ENCODE peak calls at places on chromosomes 13 and 19, in four cellular contexts. P is heart right ventricle, N is WERI-Rb-1, H is PC-3. S is an unnamed sample.
A peak's percentile ranks its signal among the peaks of the same experiment; 100 is the strongest.

GRCh38 chr13:37869756-37870488 is at the start of gene TRPC4:
- DNase-seq in P (peak; percentile 33), H (peak; percentile 54), N (peak; percentile 64), S (no peak)

GRCh38 chr13:29674532-29674931 is 79.0 kb upstream of the SLC7A1 start:
- DNase-seq in N (no peak), H (peak; percentile 30), P (no peak), S (no peak)

GRCh38 chr19:14055396-14055795 is 6.5 kb downstream of the PALM3 start:
- DNase-seq in P (no peak), H (no peak), N (no peak), S (no peak)

GRCh38 chr13:20964904-20965303 is 62.4 kb upstream of the XPO4 start:
- DNase-seq in N (no peak), H (no peak), P (no peak), S (no peak)

GRCh38 chr13:113491418-113491883 is 940 bp upstream of the DCUN1D2 start:
- DNase-seq in H (peak; percentile 11), N (peak; percentile 69), P (peak; percentile 34), S (no peak)

GRCh38 chr19:5958074-5958850 is 19.7 kb downstream of the RANBP3 start:
- DNase-seq in P (no peak), H (no peak), N (no peak), S (no peak)

GRCh38 chr19:18433039-18433691 is 4.8 kb downstream of the ISYNA1 start:
- DNase-seq in H (no peak), N (peak; percentile 53), P (no peak), S (peak; percentile 68)

GRCh38 chr19:53432088-53432661 is 391 bp downstream of the ZNF761 start:
- DNase-seq in H (peak; percentile 9), N (no peak), P (peak; percentile 33), S (no peak)

GRCh38 chr13:43157796-43158195 is 134.4 kb downstream of the DNAJC15 start:
- DNase-seq in N (no peak), H (no peak), P (no peak), S (no peak)

GRCh38 chr13:93279982-93280381 is 53.4 kb downstream of the GPC6 start:
- DNase-seq in P (no peak), H (no peak), N (no peak), S (no peak)

GRCh38 chr19:42255766-42256750 is 1.1 kb upstream of the ERF start:
- DNase-seq in P (peak; percentile 65), N (peak; percentile 28), H (peak; percentile 32), S (no peak)

GRCh38 chr13:75754936-75755335 is 118.8 kb downstream of the LMO7 start:
- DNase-seq in N (no peak), P (no peak), H (no peak), S (no peak)

GRCh38 chr19:55101261-55101660 is 16.2 kb downstream of the PPP1R12C start:
- DNase-seq in H (no peak), N (no peak), P (no peak), S (no peak)

GRCh38 chr13:75637101-75637774 is 1.1 kb downstream of the LMO7 start:
- DNase-seq in H (no peak), P (no peak), N (no peak), S (no peak)

GRCh38 chr13:43494206-43494605 is 292.6 kb downstream of the ENOX1 start:
- DNase-seq in N (no peak), H (peak; percentile 73), P (no peak), S (no peak)

GRCh38 chr13:112796190-112796915 is 106.5 kb downstream of the ATP11A start:
- DNase-seq in P (no peak), N (no peak), H (no peak), S (no peak)

GRCh38 chr13:36086117-36086516 is 45.1 kb downstream of the DCLK1 start:
- DNase-seq in H (no peak), P (no peak), N (peak; percentile 13), S (no peak)

GRCh38 chr19:38252935-38253691 is 3.1 kb downstream of the PPP1R14A start:
- DNase-seq in H (no peak), P (peak; percentile 69), N (peak; percentile 97), S (no peak)

GRCh38 chr13:95121516-95121915 is 179.7 kb downstream of the ABCC4 start:
- DNase-seq in H (peak; percentile 68), P (no peak), N (no peak), S (no peak)

GRCh38 chr13:95120650-95121049 is 180.6 kb downstream of the ABCC4 start:
- DNase-seq in N (no peak), H (no peak), P (no peak), S (no peak)

GRCh38 chr13:95124959-95125358 is 176.3 kb downstream of the ABCC4 start:
- DNase-seq in N (no peak), P (no peak), H (peak; percentile 30), S (no peak)

GRCh38 chr13:95122063-95122462 is 179.2 kb downstream of the ABCC4 start:
- DNase-seq in H (peak; percentile 67), P (no peak), N (no peak), S (no peak)

DNA sequence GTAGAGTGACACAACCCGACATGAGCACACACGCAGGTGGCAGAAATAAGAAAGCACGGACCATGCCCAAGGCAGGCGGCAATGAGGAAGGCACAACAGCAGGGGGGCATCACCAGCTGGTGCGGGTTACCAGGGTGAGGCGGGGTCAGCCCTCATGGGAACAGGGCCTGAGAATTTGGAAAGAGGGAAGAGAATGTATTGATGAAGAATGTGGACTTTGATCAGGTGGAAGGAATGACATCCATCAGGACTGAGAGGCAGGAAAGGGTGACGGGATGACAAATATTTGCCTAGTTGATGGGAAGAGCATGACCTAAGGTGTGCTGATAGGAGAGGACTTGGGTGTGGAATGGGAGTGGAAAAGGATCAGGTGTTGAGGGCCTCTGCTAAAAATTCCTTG is 177.5 kb downstream of the ABCC4 start:
- DNase-seq in H (peak; percentile 45), N (no peak), P (no peak), S (no peak)
- H3K4me3 ChIP-seq in H (no peak overlapping the region), N (no peak overlapping the region), P (no peak overlapping the region), S (no peak overlapping the region)

GRCh38 chr13:94966380-94966779 is 254.0 kb upstream of the SOX21 start:
- DNase-seq in P (no peak), H (no peak), N (peak; percentile 48), S (no peak)

GRCh38 chr13:94967183-94968039 is 255.1 kb upstream of the SOX21 start:
- DNase-seq in H (peak; percentile 34), N (peak; percentile 63), P (no peak), S (no peak)

GRCh38 chr13:94968757-94969086 is 256.4 kb upstream of the SOX21 start:
- DNase-seq in N (no peak), H (no peak), P (no peak), S (no peak)

GRCh38 chr13:94972262-94972661 is 259.9 kb upstream of the SOX21 start:
- DNase-seq in P (no peak), N (no peak), H (no peak), S (no peak)

DNA sequence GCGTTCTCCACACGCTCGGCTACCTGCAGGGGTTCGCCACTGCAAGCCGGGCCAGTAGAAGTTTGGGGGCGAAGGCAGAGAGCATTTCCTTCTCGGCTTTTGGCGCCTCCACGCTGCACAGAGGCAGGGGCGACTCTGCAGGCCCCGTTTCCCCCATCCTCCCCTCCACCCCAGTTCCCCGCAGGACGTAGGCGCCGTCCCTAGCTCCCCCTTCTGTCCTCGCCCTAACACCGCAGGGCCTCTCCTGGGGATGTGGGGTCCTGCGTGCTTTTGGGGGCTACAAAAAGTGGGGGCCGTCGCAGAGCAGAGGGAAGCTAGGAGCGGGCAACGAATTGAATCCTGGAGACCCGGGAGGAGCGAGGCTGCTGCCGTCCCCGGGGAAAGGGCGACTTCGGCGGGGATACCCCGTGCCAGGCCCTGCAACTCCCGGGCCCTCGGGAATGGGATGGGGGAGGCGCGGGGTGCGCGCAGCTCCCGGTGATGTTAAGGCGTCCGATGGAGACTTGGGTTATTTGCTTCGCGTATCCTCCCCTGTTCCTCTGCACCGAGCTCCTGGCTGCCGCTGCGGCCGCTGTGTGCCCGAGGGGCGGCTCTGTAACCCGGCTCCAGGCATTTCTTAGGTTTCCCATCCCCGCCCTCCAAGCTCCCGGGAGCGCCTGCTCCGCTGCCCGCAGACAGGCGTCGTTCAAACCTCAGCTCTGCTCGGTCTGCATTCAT is 255.9 kb upstream of the SOX21 start:
- DNase-seq in P (peak; percentile 3), H (no peak), N (peak; percentile 64), S (no peak)
- TF ChIP-seq CTCF in P (no peak), H (no peak), N (peak; percentile 66), S (no peak)

GRCh38 chr13:49782784-49783183 is 9.7 kb downstream of the KPNA3 start:
- DNase-seq in N (no peak), P (no peak), H (no peak), S (no peak)

GRCh38 chr13:49781791-49782190 is 10.7 kb downstream of the KPNA3 start:
- DNase-seq in P (no peak), N (no peak), H (no peak), S (no peak)

GRCh38 chr13:49783865-49784264 is 8.6 kb downstream of the KPNA3 start:
- DNase-seq in P (no peak), N (no peak), H (no peak), S (no peak)

GRCh38 chr13:49786609-49787008 is 5.9 kb downstream of the KPNA3 start:
- DNase-seq in N (no peak), P (no peak), H (no peak), S (no peak)

DNA sequence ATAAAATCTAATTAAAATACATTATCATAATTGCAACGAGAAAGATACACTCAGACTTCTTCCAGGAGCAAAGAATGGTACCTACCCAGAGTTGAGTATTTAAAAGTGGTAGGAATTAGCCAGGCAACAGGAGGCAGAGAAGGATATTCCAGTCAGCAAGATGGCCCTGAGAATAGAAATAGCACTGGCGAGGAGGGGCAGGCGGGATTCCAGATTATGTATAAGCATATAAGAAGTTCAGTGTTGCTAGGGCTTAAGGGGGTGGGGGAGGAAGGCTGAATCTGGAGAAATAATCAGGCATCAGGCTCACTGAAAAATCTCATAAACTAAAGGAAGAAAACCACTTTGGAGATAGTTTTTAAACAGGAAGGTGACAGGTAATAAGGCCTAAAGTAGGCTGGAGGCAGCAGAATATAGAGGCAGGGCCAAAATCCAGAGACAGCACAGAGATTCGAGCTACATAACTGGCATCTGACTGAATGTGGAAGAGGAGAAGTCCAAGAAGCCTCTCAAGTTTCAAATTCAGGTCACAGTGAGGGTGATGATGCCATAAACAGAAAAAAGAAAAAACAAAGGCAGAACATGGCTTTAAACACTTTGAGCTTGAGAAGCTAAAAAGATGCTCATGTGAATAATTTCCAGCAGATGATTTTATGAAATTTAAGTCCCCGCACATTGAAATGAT is 7.5 kb downstream of the KPNA3 start:
- DNase-seq in H (no peak), N (peak; percentile 57), P (no peak), S (no peak)
- H3K27ac ChIP-seq in H (no peak overlapping the region), N (peak overlapping the region; percentile 50), P (no peak overlapping the region), S (no peak overlapping the region)

GRCh38 chr13:51324714-51325440 is 14.6 kb upstream of the SERPINE3 start:
- DNase-seq in H (no peak), P (no peak), N (no peak), S (no peak)
- H3K4me3 ChIP-seq in H (no peak overlapping the region), P (no peak overlapping the region), N (no peak overlapping the region), S (no peak overlapping the region)

S was measured in CD8-positive, alpha-beta T cell.